ENCODE peak calls at places on chromosomes 16 and 17, in eight cellular contexts. One of them, this sample, is unnamed.

GRCh38 chr17:47066095-47066494 is 87.0 kb upstream of the RPRML start:
- DNase-seq in COR-L47: no peak
- DNase-seq in kidney epithelial cell: no peak
- DNase-seq in H54: no peak
- DNase-seq in effector memory CD4-positive, alpha-beta T cell: no peak
- DNase-seq in activated T-helper 1 cell treated with anti-CD3 and anti-CD28 coated beads, Interleukin-2, amount 50 U/mL, for 16 hours: no peak
- DNase-seq in NCI-H510A treated with DMSO at 0.1 percent for 48 hours: no peak
- DNase-seq in GM23248: no peak
- DNase-seq in this sample: no peak

GRCh38 chr17:2687074-2687418 is 24.5 kb downstream of the CLUH start:
- DNase-seq in kidney epithelial cell: no peak
- DNase-seq in effector memory CD4-positive, alpha-beta T cell: no peak
- DNase-seq in NCI-H510A treated with DMSO at 0.1 percent for 48 hours: no peak
- DNase-seq in GM23248: no peak
- DNase-seq in H54: no peak
- DNase-seq in activated T-helper 1 cell treated with anti-CD3 and anti-CD28 coated beads, Interleukin-2, amount 50 U/mL, for 16 hours: no peak
- DNase-seq in COR-L47: no peak
- DNase-seq in this sample: no peak

GRCh38 chr16:1708768-1709180 is 2.8 kb downstream of the MAPK8IP3 start:
- DNase-seq in GM23248: peak; percentile 83
- DNase-seq in activated T-helper 1 cell treated with anti-CD3 and anti-CD28 coated beads, Interleukin-2, amount 50 U/mL, for 16 hours: no peak
- DNase-seq in COR-L47: no peak
- DNase-seq in effector memory CD4-positive, alpha-beta T cell: no peak
- DNase-seq in H54: no peak
- DNase-seq in kidney epithelial cell: no peak
- DNase-seq in NCI-H510A treated with DMSO at 0.1 percent for 48 hours: peak; percentile 42
- DNase-seq in this sample: peak; percentile 76

GRCh38 chr16:86555763-86556130 is 712 bp upstream of the MTHFSD start:
- DNase-seq in kidney epithelial cell: no peak
- DNase-seq in effector memory CD4-positive, alpha-beta T cell: no peak
- DNase-seq in activated T-helper 1 cell treated with anti-CD3 and anti-CD28 coated beads, Interleukin-2, amount 50 U/mL, for 16 hours: no peak
- DNase-seq in COR-L47: no peak
- DNase-seq in NCI-H510A treated with DMSO at 0.1 percent for 48 hours: no peak
- DNase-seq in H54: no peak
- DNase-seq in GM23248: peak; percentile 49
- DNase-seq in this sample: no peak

GRCh38 chr17:59381716-59382570 is 50.5 kb downstream of the YPEL2 start:
- DNase-seq in effector memory CD4-positive, alpha-beta T cell: no peak
- DNase-seq in NCI-H510A treated with DMSO at 0.1 percent for 48 hours: peak; percentile 42
- DNase-seq in COR-L47: peak; percentile 89
- DNase-seq in activated T-helper 1 cell treated with anti-CD3 and anti-CD28 coated beads, Interleukin-2, amount 50 U/mL, for 16 hours: no peak
- DNase-seq in H54: no peak
- DNase-seq in GM23248: peak; percentile 30
- DNase-seq in kidney epithelial cell: no peak
- DNase-seq in this sample: no peak

GRCh38 chr17:16215965-16216316 is 607 bp upstream of the NCOR1 start:
- DNase-seq in kidney epithelial cell: no peak
- DNase-seq in NCI-H510A treated with DMSO at 0.1 percent for 48 hours: peak; percentile 44
- DNase-seq in GM23248: peak; percentile 67
- DNase-seq in effector memory CD4-positive, alpha-beta T cell: no peak
- DNase-seq in COR-L47: no peak
- DNase-seq in activated T-helper 1 cell treated with anti-CD3 and anti-CD28 coated beads, Interleukin-2, amount 50 U/mL, for 16 hours: no peak
- DNase-seq in H54: no peak
- DNase-seq in this sample: peak; percentile 73

GRCh38 chr17:82444941-82445521 is 5.5 kb downstream of the CYBC1 start:
- DNase-seq in H54: no peak
- DNase-seq in COR-L47: no peak
- DNase-seq in effector memory CD4-positive, alpha-beta T cell: no peak
- DNase-seq in kidney epithelial cell: no peak
- DNase-seq in GM23248: no peak
- DNase-seq in activated T-helper 1 cell treated with anti-CD3 and anti-CD28 coated beads, Interleukin-2, amount 50 U/mL, for 16 hours: no peak
- DNase-seq in NCI-H510A treated with DMSO at 0.1 percent for 48 hours: no peak
- DNase-seq in this sample: no peak

GRCh38 chr17:32445075-32445427 is 741 bp downstream of the PSMD11 start:
- DNase-seq in effector memory CD4-positive, alpha-beta T cell: peak; percentile 5
- DNase-seq in NCI-H510A treated with DMSO at 0.1 percent for 48 hours: peak; percentile 13
- DNase-seq in COR-L47: no peak
- DNase-seq in H54: peak; percentile 31
- DNase-seq in GM23248: peak; percentile 90
- DNase-seq in activated T-helper 1 cell treated with anti-CD3 and anti-CD28 coated beads, Interleukin-2, amount 50 U/mL, for 16 hours: no peak
- DNase-seq in kidney epithelial cell: peak; percentile 42
- DNase-seq in this sample: no peak

GRCh38 chr17:51054748-51055147 is 65.9 kb downstream of the SPAG9 start:
- DNase-seq in activated T-helper 1 cell treated with anti-CD3 and anti-CD28 coated beads, Interleukin-2, amount 50 U/mL, for 16 hours: no peak
- DNase-seq in H54: no peak
- DNase-seq in COR-L47: no peak
- DNase-seq in kidney epithelial cell: no peak
- DNase-seq in NCI-H510A treated with DMSO at 0.1 percent for 48 hours: no peak
- DNase-seq in GM23248: no peak
- DNase-seq in effector memory CD4-positive, alpha-beta T cell: no peak
- DNase-seq in this sample: no peak

GRCh38 chr17:80564545-80564944 is 19.9 kb downstream of the RPTOR start:
- DNase-seq in NCI-H510A treated with DMSO at 0.1 percent for 48 hours: no peak
- DNase-seq in kidney epithelial cell: no peak
- DNase-seq in effector memory CD4-positive, alpha-beta T cell: no peak
- DNase-seq in GM23248: no peak
- DNase-seq in COR-L47: no peak
- DNase-seq in activated T-helper 1 cell treated with anti-CD3 and anti-CD28 coated beads, Interleukin-2, amount 50 U/mL, for 16 hours: no peak
- DNase-seq in H54: no peak
- DNase-seq in this sample: no peak

GRCh38 chr16:53457670-53458069 is 23.4 kb downstream of the RBL2 start:
- DNase-seq in NCI-H510A treated with DMSO at 0.1 percent for 48 hours: no peak
- DNase-seq in H54: no peak
- DNase-seq in COR-L47: no peak
- DNase-seq in effector memory CD4-positive, alpha-beta T cell: peak; percentile 72
- DNase-seq in GM23248: no peak
- DNase-seq in kidney epithelial cell: no peak
- DNase-seq in activated T-helper 1 cell treated with anti-CD3 and anti-CD28 coated beads, Interleukin-2, amount 50 U/mL, for 16 hours: peak; percentile 32
- DNase-seq in this sample: no peak

GRCh38 chr17:7997186-7997585 is 5.2 kb upstream of the GUCY2D start:
- DNase-seq in GM23248: peak; percentile 61
- DNase-seq in COR-L47: no peak
- DNase-seq in activated T-helper 1 cell treated with anti-CD3 and anti-CD28 coated beads, Interleukin-2, amount 50 U/mL, for 16 hours: no peak
- DNase-seq in H54: peak; percentile 54
- DNase-seq in NCI-H510A treated with DMSO at 0.1 percent for 48 hours: peak; percentile 13
- DNase-seq in kidney epithelial cell: no peak
- DNase-seq in effector memory CD4-positive, alpha-beta T cell: no peak
- DNase-seq in this sample: no peak

GRCh38 chr16:55480228-55480655 is 1.2 kb downstream of the MMP2 start:
- DNase-seq in kidney epithelial cell: no peak
- DNase-seq in activated T-helper 1 cell treated with anti-CD3 and anti-CD28 coated beads, Interleukin-2, amount 50 U/mL, for 16 hours: no peak
- DNase-seq in COR-L47: no peak
- DNase-seq in NCI-H510A treated with DMSO at 0.1 percent for 48 hours: no peak
- DNase-seq in effector memory CD4-positive, alpha-beta T cell: no peak
- DNase-seq in GM23248: peak; percentile 98
- DNase-seq in H54: no peak
- DNase-seq in this sample: peak; percentile 94

GRCh38 chr17:77645441-77646430 is 312.8 kb upstream of the TNRC6C start:
- DNase-seq in COR-L47: no peak
- DNase-seq in activated T-helper 1 cell treated with anti-CD3 and anti-CD28 coated beads, Interleukin-2, amount 50 U/mL, for 16 hours: peak; percentile 17
- DNase-seq in H54: no peak
- DNase-seq in GM23248: no peak
- DNase-seq in effector memory CD4-positive, alpha-beta T cell: peak; percentile 33
- DNase-seq in kidney epithelial cell: no peak
- DNase-seq in NCI-H510A treated with DMSO at 0.1 percent for 48 hours: no peak
- DNase-seq in this sample: no peak

GRCh38 chr16:46974352-46974751 is 878 bp upstream of the DNAJA2 start:
- DNase-seq in activated T-helper 1 cell treated with anti-CD3 and anti-CD28 coated beads, Interleukin-2, amount 50 U/mL, for 16 hours: no peak
- DNase-seq in COR-L47: no peak
- DNase-seq in NCI-H510A treated with DMSO at 0.1 percent for 48 hours: peak; percentile 72
- DNase-seq in GM23248: peak; percentile 51
- DNase-seq in H54: no peak
- DNase-seq in kidney epithelial cell: no peak
- DNase-seq in effector memory CD4-positive, alpha-beta T cell: no peak
- DNase-seq in this sample: no peak

GRCh38 chr17:38320482-38320881 is 23.3 kb downstream of the GPR179 start:
- DNase-seq in H54: no peak
- DNase-seq in NCI-H510A treated with DMSO at 0.1 percent for 48 hours: no peak
- DNase-seq in effector memory CD4-positive, alpha-beta T cell: no peak
- DNase-seq in activated T-helper 1 cell treated with anti-CD3 and anti-CD28 coated beads, Interleukin-2, amount 50 U/mL, for 16 hours: no peak
- DNase-seq in kidney epithelial cell: no peak
- DNase-seq in GM23248: no peak
- DNase-seq in COR-L47: no peak
- DNase-seq in this sample: no peak

GRCh38 chr17:5662409-5663150 is 78.3 kb upstream of the NLRP1 start:
- DNase-seq in activated T-helper 1 cell treated with anti-CD3 and anti-CD28 coated beads, Interleukin-2, amount 50 U/mL, for 16 hours: no peak
- DNase-seq in COR-L47: no peak
- DNase-seq in effector memory CD4-positive, alpha-beta T cell: no peak
- DNase-seq in NCI-H510A treated with DMSO at 0.1 percent for 48 hours: no peak
- DNase-seq in H54: no peak
- DNase-seq in GM23248: no peak
- DNase-seq in kidney epithelial cell: peak; percentile 23
- DNase-seq in this sample: no peak

GRCh38 chr16:84045001-84045817 is 2.6 kb upstream of the SLC38A8 start:
- DNase-seq in kidney epithelial cell: no peak
- DNase-seq in COR-L47: no peak
- DNase-seq in activated T-helper 1 cell treated with anti-CD3 and anti-CD28 coated beads, Interleukin-2, amount 50 U/mL, for 16 hours: no peak
- DNase-seq in NCI-H510A treated with DMSO at 0.1 percent for 48 hours: no peak
- DNase-seq in H54: no peak
- DNase-seq in GM23248: no peak
- DNase-seq in effector memory CD4-positive, alpha-beta T cell: no peak
- DNase-seq in this sample: peak; percentile 31

GRCh38 chr16:970379-970765 is 412 bp downstream of the LMF1 start:
- DNase-seq in GM23248: peak; percentile 47
- DNase-seq in H54: no peak
- DNase-seq in activated T-helper 1 cell treated with anti-CD3 and anti-CD28 coated beads, Interleukin-2, amount 50 U/mL, for 16 hours: no peak
- DNase-seq in effector memory CD4-positive, alpha-beta T cell: no peak
- DNase-seq in COR-L47: no peak
- DNase-seq in kidney epithelial cell: no peak
- DNase-seq in NCI-H510A treated with DMSO at 0.1 percent for 48 hours: no peak
- DNase-seq in this sample: no peak

GRCh38 chr17:83050651-83051422 is 28.6 kb upstream of the METRNL start:
- DNase-seq in NCI-H510A treated with DMSO at 0.1 percent for 48 hours: peak; percentile 56
- DNase-seq in H54: no peak
- DNase-seq in kidney epithelial cell: no peak
- DNase-seq in effector memory CD4-positive, alpha-beta T cell: no peak
- DNase-seq in GM23248: peak; percentile 35
- DNase-seq in COR-L47: no peak
- DNase-seq in activated T-helper 1 cell treated with anti-CD3 and anti-CD28 coated beads, Interleukin-2, amount 50 U/mL, for 16 hours: no peak
- DNase-seq in this sample: peak; percentile 72

GRCh38 chr17:34285304-34285792 is at the start of gene CCL11:
- DNase-seq in COR-L47: no peak
- DNase-seq in GM23248: no peak
- DNase-seq in NCI-H510A treated with DMSO at 0.1 percent for 48 hours: no peak
- DNase-seq in kidney epithelial cell: no peak
- DNase-seq in activated T-helper 1 cell treated with anti-CD3 and anti-CD28 coated beads, Interleukin-2, amount 50 U/mL, for 16 hours: no peak
- DNase-seq in H54: no peak
- DNase-seq in effector memory CD4-positive, alpha-beta T cell: no peak
- DNase-seq in this sample: no peak

GRCh38 chr16:35797811-35798210 is 2338.4 kb downstream of the TP53TG3F start:
- DNase-seq in kidney epithelial cell: no peak
- DNase-seq in COR-L47: no peak
- DNase-seq in H54: no peak
- DNase-seq in effector memory CD4-positive, alpha-beta T cell: no peak
- DNase-seq in NCI-H510A treated with DMSO at 0.1 percent for 48 hours: no peak
- DNase-seq in activated T-helper 1 cell treated with anti-CD3 and anti-CD28 coated beads, Interleukin-2, amount 50 U/mL, for 16 hours: no peak
- DNase-seq in GM23248: no peak
- DNase-seq in this sample: no peak

GRCh38 chr17:1491406-1492248 is 859 bp downstream of the MYO1C start:
- DNase-seq in H54: peak; percentile 82
- DNase-seq in COR-L47: no peak
- DNase-seq in kidney epithelial cell: no peak
- DNase-seq in activated T-helper 1 cell treated with anti-CD3 and anti-CD28 coated beads, Interleukin-2, amount 50 U/mL, for 16 hours: no peak
- DNase-seq in GM23248: peak; percentile 84
- DNase-seq in NCI-H510A treated with DMSO at 0.1 percent for 48 hours: peak; percentile 9
- DNase-seq in effector memory CD4-positive, alpha-beta T cell: peak; percentile 21
- DNase-seq in this sample: peak; percentile 90

GRCh38 chr16:84065536-84066132 is 23.0 kb upstream of the SLC38A8 start:
- DNase-seq in COR-L47: peak; percentile 28
- DNase-seq in GM23248: peak; percentile 79
- DNase-seq in NCI-H510A treated with DMSO at 0.1 percent for 48 hours: peak; percentile 44
- DNase-seq in H54: no peak
- DNase-seq in kidney epithelial cell: peak; percentile 14
- DNase-seq in effector memory CD4-positive, alpha-beta T cell: no peak
- DNase-seq in activated T-helper 1 cell treated with anti-CD3 and anti-CD28 coated beads, Interleukin-2, amount 50 U/mL, for 16 hours: no peak
- DNase-seq in this sample: no peak

GRCh38 chr17:40068129-40068581 is 5.4 kb downstream of the THRA start:
- DNase-seq in H54: no peak
- DNase-seq in GM23248: peak; percentile 55
- DNase-seq in COR-L47: no peak
- DNase-seq in activated T-helper 1 cell treated with anti-CD3 and anti-CD28 coated beads, Interleukin-2, amount 50 U/mL, for 16 hours: no peak
- DNase-seq in NCI-H510A treated with DMSO at 0.1 percent for 48 hours: no peak
- DNase-seq in kidney epithelial cell: no peak
- DNase-seq in effector memory CD4-positive, alpha-beta T cell: no peak
- DNase-seq in this sample: no peak

GRCh38 chr16:11824362-11824761 is 27.0 kb downstream of the RSL1D1 start:
- DNase-seq in activated T-helper 1 cell treated with anti-CD3 and anti-CD28 coated beads, Interleukin-2, amount 50 U/mL, for 16 hours: no peak
- DNase-seq in GM23248: peak; percentile 13
- DNase-seq in kidney epithelial cell: no peak
- DNase-seq in H54: no peak
- DNase-seq in effector memory CD4-positive, alpha-beta T cell: no peak
- DNase-seq in NCI-H510A treated with DMSO at 0.1 percent for 48 hours: no peak
- DNase-seq in COR-L47: no peak
- DNase-seq in this sample: peak; percentile 77